ENCODE peak calls at places on chromosomes 7 and 10, in six cellular contexts. B is KBM-7; P is hepatocyte; C is aorta; K is substantia nigra; M is stimulated activated CD8-positive, alpha-beta memory T cell treated with anti-CD3 and anti-CD28 coated beads, Interleukin-7, amount 100 ng/mL, for 24 hours. E is an unnamed sample.

GRCh38 chr7:155193716-155194115 is 104.0 kb upstream of the INSIG1 start:
- DNase-seq in M (no peak), P (no peak), C (no peak), B (no peak), K (no peak), E (no peak)

GRCh38 chr7:28510022-28510367 is 97.7 kb downstream of the CREB5 start:
- DNase-seq in P (no peak), C (no peak), B (no peak), M (no peak), K (no peak), E (no peak)

GRCh38 chr10:16745061-16745460 is 72.2 kb downstream of the RSU1 start:
- DNase-seq in P (no peak), M (no peak), B (no peak), C (no peak), K (no peak), E (no peak)

GRCh38 chr10:125992244-125992643 is 95.9 kb downstream of the FANK1 start:
- DNase-seq in K (no peak), C (no peak), M (no peak), P (no peak), B (no peak), E (no peak)

GRCh38 chr10:33126118-33126517 is 168.1 kb upstream of the ITGB1 start:
- DNase-seq in B (peak), K (no peak), M (no peak), P (no peak), C (no peak), E (no peak)

GRCh38 chr10:95295031-95295755 is 4.4 kb upstream of the PDLIM1 start:
- DNase-seq in B (peak), M (peak), K (no peak), P (peak), C (peak), E (no peak)

GRCh38 chr7:130394421-130395188 is 14.3 kb downstream of the CPA1 start:
- DNase-seq in M (no peak), P (no peak), C (no peak), B (peak), K (no peak), E (no peak)

GRCh38 chr7:2954433-2954853 is 89.2 kb downstream of the CARD11 start:
- DNase-seq in B (peak), M (no peak), P (no peak), K (no peak), C (peak), E (no peak)

GRCh38 chr7:121475806-121476205 is 79.7 kb upstream of the FAM3C start:
- DNase-seq in P (no peak), B (no peak), K (no peak), C (peak), M (no peak), E (no peak)

E was measured in skeletal muscle cell.